ENCODE peak calls at places on chromosome 1, in eight cellular contexts. One of them, this sample, is unnamed.

GRCh38 chr1:10901091-10901893 is 104.8 kb upstream of the CASZ1 start:
- DNase-seq in stimulated activated CD8-positive, alpha-beta memory T cell treated with anti-CD3 and anti-CD28 coated beads, Interleukin-4, amount 100 ng/mL, for 24 hours: no peak
- DNase-seq in NCI-H748 treated with DMSO at 0.1 percent for 48 hours: no peak
- DNase-seq in suprapubic skin: no peak
- DNase-seq in progenitor cell of endocrine pancreas: no peak
- DNase-seq in stimulated activated naive CD8-positive, alpha-beta T cell treated with anti-CD3 and anti-CD28 coated beads, Interleukin-15, amount 100 ng/mL, for 72 hours: no peak
- DNase-seq in HFFc6: no peak
- DNase-seq in Daoy: peak; percentile 50
- DNase-seq in this sample: no peak

GRCh38 chr1:18178125-18178524 is 70.5 kb downstream of the IGSF21 start:
- DNase-seq in stimulated activated CD8-positive, alpha-beta memory T cell treated with anti-CD3 and anti-CD28 coated beads, Interleukin-4, amount 100 ng/mL, for 24 hours: no peak
- DNase-seq in NCI-H748 treated with DMSO at 0.1 percent for 48 hours: no peak
- DNase-seq in suprapubic skin: no peak
- DNase-seq in progenitor cell of endocrine pancreas: no peak
- DNase-seq in stimulated activated naive CD8-positive, alpha-beta T cell treated with anti-CD3 and anti-CD28 coated beads, Interleukin-15, amount 100 ng/mL, for 72 hours: no peak
- DNase-seq in HFFc6: no peak
- DNase-seq in Daoy: no peak
- DNase-seq in this sample: no peak

GRCh38 chr1:247204177-247204647 is 32.4 kb upstream of the ZNF124 start:
- DNase-seq in stimulated activated CD8-positive, alpha-beta memory T cell treated with anti-CD3 and anti-CD28 coated beads, Interleukin-4, amount 100 ng/mL, for 24 hours: no peak
- DNase-seq in NCI-H748 treated with DMSO at 0.1 percent for 48 hours: no peak
- DNase-seq in suprapubic skin: no peak
- DNase-seq in progenitor cell of endocrine pancreas: no peak
- DNase-seq in stimulated activated naive CD8-positive, alpha-beta T cell treated with anti-CD3 and anti-CD28 coated beads, Interleukin-15, amount 100 ng/mL, for 72 hours: no peak
- DNase-seq in HFFc6: no peak
- DNase-seq in Daoy: no peak
- DNase-seq in this sample: no peak

GRCh38 chr1:173302366-173302765 is 95.2 kb upstream of the TNFSF4 start:
- DNase-seq in stimulated activated CD8-positive, alpha-beta memory T cell treated with anti-CD3 and anti-CD28 coated beads, Interleukin-4, amount 100 ng/mL, for 24 hours: no peak
- DNase-seq in NCI-H748 treated with DMSO at 0.1 percent for 48 hours: no peak
- DNase-seq in suprapubic skin: no peak
- DNase-seq in progenitor cell of endocrine pancreas: no peak
- DNase-seq in stimulated activated naive CD8-positive, alpha-beta T cell treated with anti-CD3 and anti-CD28 coated beads, Interleukin-15, amount 100 ng/mL, for 72 hours: no peak
- DNase-seq in HFFc6: no peak
- DNase-seq in Daoy: no peak
- DNase-seq in this sample: no peak

GRCh38 chr1:41583658-41584570 is 99.4 kb upstream of the EDN2 start:
- DNase-seq in stimulated activated CD8-positive, alpha-beta memory T cell treated with anti-CD3 and anti-CD28 coated beads, Interleukin-4, amount 100 ng/mL, for 24 hours: no peak
- DNase-seq in NCI-H748 treated with DMSO at 0.1 percent for 48 hours: no peak
- DNase-seq in suprapubic skin: no peak
- DNase-seq in progenitor cell of endocrine pancreas: no peak
- DNase-seq in stimulated activated naive CD8-positive, alpha-beta T cell treated with anti-CD3 and anti-CD28 coated beads, Interleukin-15, amount 100 ng/mL, for 72 hours: no peak
- DNase-seq in HFFc6: no peak
- DNase-seq in Daoy: no peak
- DNase-seq in this sample: no peak

GRCh38 chr1:1347663-1348419 is 1.4 kb downstream of the DVL1 start:
- DNase-seq in stimulated activated CD8-positive, alpha-beta memory T cell treated with anti-CD3 and anti-CD28 coated beads, Interleukin-4, amount 100 ng/mL, for 24 hours: no peak
- DNase-seq in NCI-H748 treated with DMSO at 0.1 percent for 48 hours: no peak
- DNase-seq in suprapubic skin: no peak
- DNase-seq in progenitor cell of endocrine pancreas: no peak
- DNase-seq in stimulated activated naive CD8-positive, alpha-beta T cell treated with anti-CD3 and anti-CD28 coated beads, Interleukin-15, amount 100 ng/mL, for 72 hours: no peak
- DNase-seq in HFFc6: no peak
- DNase-seq in Daoy: peak; percentile 56
- DNase-seq in this sample: no peak

GRCh38 chr1:12473596-12474329 is 144.2 kb downstream of the DHRS3 start:
- DNase-seq in stimulated activated CD8-positive, alpha-beta memory T cell treated with anti-CD3 and anti-CD28 coated beads, Interleukin-4, amount 100 ng/mL, for 24 hours: no peak
- DNase-seq in NCI-H748 treated with DMSO at 0.1 percent for 48 hours: no peak
- DNase-seq in suprapubic skin: no peak
- DNase-seq in progenitor cell of endocrine pancreas: no peak
- DNase-seq in stimulated activated naive CD8-positive, alpha-beta T cell treated with anti-CD3 and anti-CD28 coated beads, Interleukin-15, amount 100 ng/mL, for 72 hours: no peak
- DNase-seq in HFFc6: no peak
- DNase-seq in Daoy: peak; percentile 21
- DNase-seq in this sample: no peak

GRCh38 chr1:44237721-44238457 is 24.6 kb downstream of the DMAP1 start:
- DNase-seq in stimulated activated CD8-positive, alpha-beta memory T cell treated with anti-CD3 and anti-CD28 coated beads, Interleukin-4, amount 100 ng/mL, for 24 hours: peak; percentile 30
- DNase-seq in NCI-H748 treated with DMSO at 0.1 percent for 48 hours: peak; percentile 16
- DNase-seq in suprapubic skin: no peak
- DNase-seq in progenitor cell of endocrine pancreas: peak; percentile 48
- DNase-seq in stimulated activated naive CD8-positive, alpha-beta T cell treated with anti-CD3 and anti-CD28 coated beads, Interleukin-15, amount 100 ng/mL, for 72 hours: peak; percentile 57
- DNase-seq in HFFc6: peak; percentile 6
- DNase-seq in Daoy: no peak
- DNase-seq in this sample: peak; percentile 66

GRCh38 chr1:166902279-166902678 is 26.2 kb upstream of the TADA1 start:
- DNase-seq in stimulated activated CD8-positive, alpha-beta memory T cell treated with anti-CD3 and anti-CD28 coated beads, Interleukin-4, amount 100 ng/mL, for 24 hours: no peak
- DNase-seq in NCI-H748 treated with DMSO at 0.1 percent for 48 hours: no peak
- DNase-seq in suprapubic skin: no peak
- DNase-seq in progenitor cell of endocrine pancreas: no peak
- DNase-seq in stimulated activated naive CD8-positive, alpha-beta T cell treated with anti-CD3 and anti-CD28 coated beads, Interleukin-15, amount 100 ng/mL, for 72 hours: no peak
- DNase-seq in HFFc6: peak; percentile 43
- DNase-seq in Daoy: peak; percentile 53
- DNase-seq in this sample: no peak

GRCh38 chr1:109133815-109134214 is 19.9 kb downstream of the ELAPOR1 start:
- DNase-seq in stimulated activated CD8-positive, alpha-beta memory T cell treated with anti-CD3 and anti-CD28 coated beads, Interleukin-4, amount 100 ng/mL, for 24 hours: no peak
- DNase-seq in NCI-H748 treated with DMSO at 0.1 percent for 48 hours: no peak
- DNase-seq in suprapubic skin: no peak
- DNase-seq in progenitor cell of endocrine pancreas: no peak
- DNase-seq in stimulated activated naive CD8-positive, alpha-beta T cell treated with anti-CD3 and anti-CD28 coated beads, Interleukin-15, amount 100 ng/mL, for 72 hours: no peak
- DNase-seq in HFFc6: no peak
- DNase-seq in Daoy: no peak
- DNase-seq in this sample: no peak

GRCh38 chr1:151920147-151920546 is 10.8 kb upstream of the THEM4 start:
- DNase-seq in stimulated activated CD8-positive, alpha-beta memory T cell treated with anti-CD3 and anti-CD28 coated beads, Interleukin-4, amount 100 ng/mL, for 24 hours: no peak
- DNase-seq in NCI-H748 treated with DMSO at 0.1 percent for 48 hours: no peak
- DNase-seq in suprapubic skin: no peak
- DNase-seq in progenitor cell of endocrine pancreas: no peak
- DNase-seq in stimulated activated naive CD8-positive, alpha-beta T cell treated with anti-CD3 and anti-CD28 coated beads, Interleukin-15, amount 100 ng/mL, for 72 hours: no peak
- DNase-seq in HFFc6: no peak
- DNase-seq in Daoy: no peak
- DNase-seq in this sample: no peak

GRCh38 chr1:172399369-172400072 is 21.0 kb upstream of the C1orf105 start:
- DNase-seq in stimulated activated CD8-positive, alpha-beta memory T cell treated with anti-CD3 and anti-CD28 coated beads, Interleukin-4, amount 100 ng/mL, for 24 hours: no peak
- DNase-seq in NCI-H748 treated with DMSO at 0.1 percent for 48 hours: no peak
- DNase-seq in suprapubic skin: no peak
- DNase-seq in progenitor cell of endocrine pancreas: no peak
- DNase-seq in stimulated activated naive CD8-positive, alpha-beta T cell treated with anti-CD3 and anti-CD28 coated beads, Interleukin-15, amount 100 ng/mL, for 72 hours: no peak
- DNase-seq in HFFc6: peak; percentile 97
- DNase-seq in Daoy: peak; percentile 94
- DNase-seq in this sample: no peak

GRCh38 chr1:163877016-163877415 is 555.3 kb downstream of the NUF2 start:
- DNase-seq in stimulated activated CD8-positive, alpha-beta memory T cell treated with anti-CD3 and anti-CD28 coated beads, Interleukin-4, amount 100 ng/mL, for 24 hours: no peak
- DNase-seq in NCI-H748 treated with DMSO at 0.1 percent for 48 hours: no peak
- DNase-seq in suprapubic skin: no peak
- DNase-seq in progenitor cell of endocrine pancreas: no peak
- DNase-seq in stimulated activated naive CD8-positive, alpha-beta T cell treated with anti-CD3 and anti-CD28 coated beads, Interleukin-15, amount 100 ng/mL, for 72 hours: no peak
- DNase-seq in HFFc6: peak; percentile 60
- DNase-seq in Daoy: no peak
- DNase-seq in this sample: no peak

GRCh38 chr1:43786975-43787374 is 79.6 kb downstream of the ST3GAL3 start:
- DNase-seq in stimulated activated CD8-positive, alpha-beta memory T cell treated with anti-CD3 and anti-CD28 coated beads, Interleukin-4, amount 100 ng/mL, for 24 hours: no peak
- DNase-seq in NCI-H748 treated with DMSO at 0.1 percent for 48 hours: no peak
- DNase-seq in suprapubic skin: no peak
- DNase-seq in progenitor cell of endocrine pancreas: no peak
- DNase-seq in stimulated activated naive CD8-positive, alpha-beta T cell treated with anti-CD3 and anti-CD28 coated beads, Interleukin-15, amount 100 ng/mL, for 72 hours: no peak
- DNase-seq in HFFc6: no peak
- DNase-seq in Daoy: no peak
- DNase-seq in this sample: no peak

GRCh38 chr1:96538883-96539282 is 182.7 kb upstream of the PTBP2 start:
- DNase-seq in stimulated activated CD8-positive, alpha-beta memory T cell treated with anti-CD3 and anti-CD28 coated beads, Interleukin-4, amount 100 ng/mL, for 24 hours: no peak
- DNase-seq in NCI-H748 treated with DMSO at 0.1 percent for 48 hours: no peak
- DNase-seq in suprapubic skin: no peak
- DNase-seq in progenitor cell of endocrine pancreas: no peak
- DNase-seq in stimulated activated naive CD8-positive, alpha-beta T cell treated with anti-CD3 and anti-CD28 coated beads, Interleukin-15, amount 100 ng/mL, for 72 hours: no peak
- DNase-seq in HFFc6: peak; percentile 71
- DNase-seq in Daoy: peak; percentile 27
- DNase-seq in this sample: no peak

GRCh38 chr1:21335088-21335678 is 44.9 kb upstream of the ECE1 start:
- DNase-seq in stimulated activated CD8-positive, alpha-beta memory T cell treated with anti-CD3 and anti-CD28 coated beads, Interleukin-4, amount 100 ng/mL, for 24 hours: no peak
- DNase-seq in NCI-H748 treated with DMSO at 0.1 percent for 48 hours: no peak
- DNase-seq in suprapubic skin: no peak
- DNase-seq in progenitor cell of endocrine pancreas: no peak
- DNase-seq in stimulated activated naive CD8-positive, alpha-beta T cell treated with anti-CD3 and anti-CD28 coated beads, Interleukin-15, amount 100 ng/mL, for 72 hours: no peak
- DNase-seq in HFFc6: no peak
- DNase-seq in Daoy: no peak
- DNase-seq in this sample: no peak

This sample was measured in neuronal stem cell.